ENCODE peak calls at places on chromosomes 16 and 17, in four cellular contexts. One of them, this sample, is unnamed.
A peak's percentile ranks its signal among the peaks of the same experiment; 100 is the strongest.

GRCh38 chr17:28515518-28515917 is 9.4 kb downstream of the FOXN1 start:
- DNase-seq in A549: no peak
- DNase-seq in endothelial cell of umbilical vein: no peak
- DNase-seq in GM12878: no peak
- DNase-seq in this sample: no peak

GRCh38 chr17:82696916-82697807 is 1.3 kb downstream of the RAB40B start:
- DNase-seq in GM12878: no peak
- DNase-seq in endothelial cell of umbilical vein: no peak
- DNase-seq in A549: no peak
- DNase-seq in this sample: no peak

GRCh38 chr16:71869089-71869488 is 14.9 kb downstream of the ZNF821 start:
- DNase-seq in A549: no peak
- DNase-seq in GM12878: no peak
- DNase-seq in endothelial cell of umbilical vein: no peak
- DNase-seq in this sample: no peak

GRCh38 chr17:21505819-21506815 is 130.0 kb downstream of the KCNJ12 start:
- DNase-seq in A549: no peak
- DNase-seq in endothelial cell of umbilical vein: no peak
- DNase-seq in GM12878: no peak
- DNase-seq in this sample: no peak

GRCh38 chr16:56939801-56940200 is 7.9 kb downstream of the HERPUD1 start:
- DNase-seq in GM12878: no peak
- DNase-seq in endothelial cell of umbilical vein: no peak
- DNase-seq in A549: no peak
- DNase-seq in this sample: no peak

GRCh38 chr16:88561485-88562369 is 8.5 kb upstream of the ZC3H18 start:
- DNase-seq in GM12878: no peak
- DNase-seq in endothelial cell of umbilical vein: peak; percentile 42
- DNase-seq in A549: peak; percentile 63
- DNase-seq in this sample: peak; percentile 56

GRCh38 chr17:29113334-29113733 is 66.9 kb downstream of the MYO18A start:
- DNase-seq in GM12878: no peak
- DNase-seq in endothelial cell of umbilical vein: no peak
- DNase-seq in A549: no peak
- DNase-seq in this sample: peak; percentile 73

GRCh38 chr17:21214777-21215541 is 998 bp upstream of the TMEM11 start:
- DNase-seq in endothelial cell of umbilical vein: no peak
- DNase-seq in A549: peak; percentile 28
- DNase-seq in GM12878: no peak
- DNase-seq in this sample: peak; percentile 47

GRCh38 chr16:27475561-27475960 is 73.6 kb downstream of the IL21R start:
- DNase-seq in A549: no peak
- DNase-seq in GM12878: no peak
- DNase-seq in endothelial cell of umbilical vein: peak; percentile 74
- DNase-seq in this sample: no peak

GRCh38 chr17:54009502-54009901 is 186.8 kb downstream of the KIF2B start:
- DNase-seq in endothelial cell of umbilical vein: no peak
- DNase-seq in A549: no peak
- DNase-seq in GM12878: no peak
- DNase-seq in this sample: no peak

GRCh38 chr16:11896776-11897175 is 19.0 kb downstream of the GSPT1 start:
- DNase-seq in endothelial cell of umbilical vein: peak; percentile 70
- DNase-seq in GM12878: no peak
- DNase-seq in A549: no peak
- DNase-seq in this sample: no peak

DNA sequence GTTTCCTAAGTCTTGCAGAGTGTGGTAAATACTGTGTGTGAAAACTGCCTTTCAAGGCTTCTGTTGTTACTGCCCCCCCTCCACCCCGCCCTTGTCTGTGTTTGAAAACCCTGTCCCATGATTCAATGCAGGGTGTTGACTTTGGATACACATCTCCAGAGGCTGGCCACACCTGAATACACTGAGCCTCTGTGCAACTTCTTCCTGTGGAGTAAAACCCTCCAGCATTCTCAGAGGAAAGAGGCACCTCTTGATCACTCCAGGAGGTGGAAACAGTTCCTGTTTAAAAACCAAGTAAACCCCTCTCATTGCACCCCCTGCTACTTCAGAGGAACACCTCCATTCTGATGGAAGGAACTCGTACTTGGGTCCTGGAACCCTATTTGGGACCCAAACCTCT is 123.0 kb upstream of the CACNG5 start:
- DNase-seq in endothelial cell of umbilical vein: no peak
- DNase-seq in A549: no peak
- DNase-seq in GM12878: no peak
- DNase-seq in this sample: no peak
- TF ChIP-seq MYC in endothelial cell of umbilical vein: no peak
- TF ChIP-seq MYC in A549: no peak
- TF ChIP-seq MYC in GM12878: no peak
- TF ChIP-seq MYC in this sample: no peak

DNA sequence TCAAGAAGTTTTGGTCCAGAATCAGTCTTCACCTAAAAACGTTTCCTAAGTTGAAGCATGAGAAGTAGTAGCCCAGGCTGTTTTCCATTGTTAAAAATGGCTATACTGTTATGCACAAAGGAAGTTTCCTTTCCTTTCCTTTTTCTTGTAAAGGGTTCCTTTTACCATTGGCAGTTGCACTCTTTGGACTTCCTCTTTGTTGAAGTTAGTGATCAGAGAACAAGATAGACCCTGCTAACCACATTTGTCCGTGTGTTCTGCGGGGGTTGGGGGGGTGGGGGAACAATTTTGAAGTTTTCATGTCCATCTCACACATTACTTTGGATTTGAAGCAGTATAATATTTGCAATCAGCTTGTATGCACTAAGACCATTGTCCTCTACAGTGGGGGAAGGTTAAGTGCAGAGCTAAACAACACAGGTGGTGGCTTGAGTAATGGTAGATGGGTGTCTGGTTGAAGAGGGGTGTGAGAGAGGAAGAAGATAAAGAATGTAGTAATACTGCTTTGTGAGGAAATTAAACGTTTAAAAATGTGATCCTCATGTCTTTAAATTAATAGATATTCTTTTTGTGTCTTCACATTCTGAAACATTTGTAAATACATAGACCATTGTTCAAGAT is 1.4 kb downstream of the LPCAT2 start:
- DNase-seq in endothelial cell of umbilical vein: no peak
- DNase-seq in A549: no peak
- DNase-seq in GM12878: no peak
- DNase-seq in this sample: peak; percentile 83
- H3K4me3 ChIP-seq in endothelial cell of umbilical vein: peak overlapping the region; percentile 65
- H3K4me3 ChIP-seq in A549: no peak overlapping the region
- H3K4me3 ChIP-seq in GM12878: no peak overlapping the region
- H3K4me3 ChIP-seq in this sample: peak overlapping the region; percentile 66

DNA sequence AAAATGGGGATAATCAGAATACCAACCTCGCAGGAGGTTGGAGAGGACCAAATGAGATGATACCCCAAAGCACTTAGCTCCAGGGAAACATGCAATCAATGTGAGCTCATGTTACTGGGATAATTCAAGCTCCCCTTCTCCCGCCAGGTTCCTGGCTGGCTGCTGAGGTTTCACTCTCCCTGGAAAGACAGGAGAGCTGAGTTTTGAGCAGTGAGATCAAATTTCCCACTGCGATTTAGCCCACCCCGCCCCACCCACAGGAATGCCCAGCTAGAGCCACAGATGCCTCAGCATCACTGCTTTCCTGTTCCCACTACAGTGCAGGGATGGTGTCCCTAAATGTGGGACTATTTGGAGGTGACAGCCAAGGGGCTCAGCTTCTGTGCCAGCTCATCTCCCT is 56.7 kb downstream of the ZNF423 start:
- DNase-seq in A549: no peak
- DNase-seq in endothelial cell of umbilical vein: no peak
- DNase-seq in GM12878: no peak
- DNase-seq in this sample: no peak
- TF ChIP-seq MYC in A549: no peak
- TF ChIP-seq MYC in endothelial cell of umbilical vein: no peak
- TF ChIP-seq MYC in GM12878: no peak
- TF ChIP-seq MYC in this sample: no peak

GRCh38 chr17:81420769-81421462 is 25.7 kb downstream of the BAHCC1 start:
- DNase-seq in endothelial cell of umbilical vein: peak; percentile 23
- DNase-seq in A549: no peak
- DNase-seq in GM12878: no peak
- DNase-seq in this sample: no peak

GRCh38 chr17:81419333-81419885 is 24.2 kb downstream of the BAHCC1 start:
- DNase-seq in endothelial cell of umbilical vein: peak; percentile 64
- DNase-seq in A549: peak; percentile 92
- DNase-seq in GM12878: no peak
- DNase-seq in this sample: no peak

GRCh38 chr17:81418710-81419332 is 23.6 kb downstream of the BAHCC1 start:
- DNase-seq in GM12878: no peak
- DNase-seq in endothelial cell of umbilical vein: no peak
- DNase-seq in A549: no peak
- DNase-seq in this sample: no peak

GRCh38 chr17:81417879-81418709 is 22.8 kb downstream of the BAHCC1 start:
- DNase-seq in endothelial cell of umbilical vein: no peak
- DNase-seq in GM12878: no peak
- DNase-seq in A549: no peak
- DNase-seq in this sample: no peak

GRCh38 chr17:81419886-81420768 is 24.9 kb downstream of the BAHCC1 start:
- DNase-seq in A549: no peak
- DNase-seq in endothelial cell of umbilical vein: no peak
- DNase-seq in GM12878: no peak
- DNase-seq in this sample: no peak
- H3K4me3 ChIP-seq in A549: peak overlapping the region; percentile 38
- H3K4me3 ChIP-seq in endothelial cell of umbilical vein: no peak overlapping the region
- H3K4me3 ChIP-seq in GM12878: no peak overlapping the region
- H3K4me3 ChIP-seq in this sample: no peak overlapping the region

GRCh38 chr17:8372422-8372821 is 4.1 kb downstream of the KRABD2 start:
- DNase-seq in GM12878: no peak
- DNase-seq in A549: no peak
- DNase-seq in endothelial cell of umbilical vein: no peak
- DNase-seq in this sample: no peak

GRCh38 chr17:8377422-8377821 is 918 bp upstream of the KRABD2 start:
- DNase-seq in A549: no peak
- DNase-seq in GM12878: no peak
- DNase-seq in endothelial cell of umbilical vein: no peak
- DNase-seq in this sample: no peak

GRCh38 chr17:8376302-8377067 is at the start of gene KRABD2:
- DNase-seq in endothelial cell of umbilical vein: peak; percentile 92
- DNase-seq in A549: peak; percentile 99
- DNase-seq in GM12878: peak; percentile 38
- DNase-seq in this sample: peak; percentile 87

GRCh38 chr17:8371786-8372185 is 4.7 kb downstream of the KRABD2 start:
- DNase-seq in A549: no peak
- DNase-seq in endothelial cell of umbilical vein: peak; percentile 68
- DNase-seq in GM12878: no peak
- DNase-seq in this sample: no peak

DNA sequence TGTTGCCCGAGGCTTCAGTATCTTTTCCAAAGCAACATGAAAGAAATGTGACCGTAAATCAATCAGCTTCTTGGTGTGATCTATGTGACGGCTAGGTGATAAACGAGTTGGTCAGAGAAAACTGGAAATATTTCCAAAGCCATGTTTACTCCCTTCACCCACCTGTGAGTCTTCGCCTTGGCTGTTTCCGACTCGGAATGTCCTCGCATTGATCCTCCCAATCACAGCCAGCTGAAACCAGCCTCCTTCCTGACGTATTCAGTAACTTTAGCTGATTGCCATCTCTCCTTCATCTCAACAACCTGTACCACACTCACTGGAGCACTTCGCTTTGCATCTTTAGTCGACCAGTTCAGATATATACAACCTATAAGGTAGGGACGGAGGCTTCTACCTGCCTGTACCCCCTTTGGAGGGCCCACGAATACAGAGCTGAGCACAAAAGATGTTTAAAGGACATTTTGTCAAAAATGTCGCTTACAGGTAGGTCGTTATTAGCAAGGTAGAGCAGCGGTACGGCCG is 705 bp downstream of the KRABD2 start:
- DNase-seq in A549: no peak
- DNase-seq in GM12878: no peak
- DNase-seq in endothelial cell of umbilical vein: no peak
- DNase-seq in this sample: no peak
- TF ChIP-seq MYC in A549: no peak
- TF ChIP-seq MYC in GM12878: no peak
- TF ChIP-seq MYC in endothelial cell of umbilical vein: no peak
- TF ChIP-seq MYC in this sample: no peak

DNA sequence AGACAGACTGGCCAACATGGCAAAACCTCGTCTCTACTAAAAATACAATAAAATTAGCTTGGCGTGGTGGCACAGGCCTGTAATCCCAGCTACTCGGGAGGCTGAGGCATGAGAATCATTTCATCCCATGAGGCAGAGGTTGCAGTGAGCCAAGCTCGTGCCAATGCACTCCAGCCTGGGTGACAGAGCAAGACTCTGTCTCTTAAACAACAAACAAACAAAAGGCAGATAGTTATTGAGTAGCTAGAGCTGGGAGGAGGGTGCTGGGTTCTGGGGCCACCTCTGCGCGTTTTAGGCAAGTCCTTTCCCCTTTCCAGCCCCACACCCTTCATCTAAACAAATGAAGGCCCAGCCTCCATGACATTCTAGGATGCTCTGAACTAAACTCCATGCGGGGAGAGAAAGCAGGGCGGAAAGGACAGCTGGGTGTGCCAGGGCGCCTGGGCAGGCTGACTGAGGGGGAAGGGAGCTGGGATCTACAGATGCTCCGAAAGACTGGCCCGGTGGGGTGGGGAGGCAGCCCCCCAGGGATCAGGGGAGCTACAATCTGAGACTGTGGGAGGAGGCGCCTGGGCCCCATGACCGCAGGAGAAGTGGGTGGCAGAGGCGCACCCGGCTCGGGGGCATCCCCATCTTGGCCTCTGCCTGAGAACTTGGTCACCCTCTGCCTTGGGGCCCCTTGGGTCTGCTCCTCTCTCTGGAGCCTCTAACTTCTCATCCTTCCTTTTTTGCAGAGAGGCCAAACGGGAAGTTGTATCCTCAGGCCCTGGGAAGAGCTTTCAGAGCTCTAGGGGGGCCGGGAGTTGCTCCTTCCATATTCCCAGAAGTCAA is 904 bp downstream of the ITGAL start:
- DNase-seq in A549: no peak
- DNase-seq in endothelial cell of umbilical vein: no peak
- DNase-seq in GM12878: no peak
- DNase-seq in this sample: peak; percentile 71
- H3K4me3 ChIP-seq in A549: no peak overlapping the region
- H3K4me3 ChIP-seq in endothelial cell of umbilical vein: no peak overlapping the region
- H3K4me3 ChIP-seq in GM12878: peak overlapping the region; percentile 96
- H3K4me3 ChIP-seq in this sample: peak overlapping the region; percentile 44

GRCh38 chr17:78432929-78433727 is 54.7 kb downstream of the PGS1 start:
- DNase-seq in A549: no peak
- DNase-seq in endothelial cell of umbilical vein: no peak
- DNase-seq in GM12878: no peak
- DNase-seq in this sample: no peak
- TF ChIP-seq MYC in A549: no peak
- TF ChIP-seq MYC in endothelial cell of umbilical vein: no peak
- TF ChIP-seq MYC in GM12878: no peak
- TF ChIP-seq MYC in this sample: no peak

GRCh38 chr17:77879896-77880280 is 78.6 kb upstream of the TNRC6C start:
- DNase-seq in A549: no peak
- DNase-seq in GM12878: no peak
- DNase-seq in endothelial cell of umbilical vein: no peak
- DNase-seq in this sample: no peak

GRCh38 chr17:77880702-77881450 is 77.6 kb upstream of the TNRC6C start:
- DNase-seq in GM12878: no peak
- DNase-seq in endothelial cell of umbilical vein: no peak
- DNase-seq in A549: no peak
- DNase-seq in this sample: no peak

GRCh38 chr17:77882040-77882439 is 76.5 kb upstream of the TNRC6C start:
- DNase-seq in GM12878: no peak
- DNase-seq in A549: no peak
- DNase-seq in endothelial cell of umbilical vein: no peak
- DNase-seq in this sample: no peak

GRCh38 chr17:77882481-77883212 is 75.9 kb upstream of the TNRC6C start:
- DNase-seq in endothelial cell of umbilical vein: no peak
- DNase-seq in GM12878: peak; percentile 60
- DNase-seq in A549: no peak
- DNase-seq in this sample: peak; percentile 86

GRCh38 chr17:77881545-77881944 is 77.0 kb upstream of the TNRC6C start:
- DNase-seq in endothelial cell of umbilical vein: no peak
- DNase-seq in A549: no peak
- DNase-seq in GM12878: peak; percentile 89
- DNase-seq in this sample: peak; percentile 99
- H3K4me3 ChIP-seq in endothelial cell of umbilical vein: no peak overlapping the region
- H3K4me3 ChIP-seq in A549: no peak overlapping the region
- H3K4me3 ChIP-seq in GM12878: peak overlapping the region; percentile 4
- H3K4me3 ChIP-seq in this sample: no peak overlapping the region

This sample was measured in NB4.